ENCODE peak calls at places on chromosomes 2 and 18, in nine cellular contexts. J is mesendoderm; G is heart right ventricle; B is right cardiac atrium; H is esophagus squamous epithelium; Z is tibial artery; Y is left lung; P is PC-9; T is CD8-positive, alpha-beta T cell. L is an unnamed sample. For H3K4me1, the result is how much of the 10 kb centered on the place peaks cover.

GRCh38 chr18:43485565-43485964 is 208.3 kb upstream of the SYT4 start:
- DNase-seq in J (no peak), G (no peak), B (no peak), H (no peak), Z (no peak), Y (no peak), P (no peak), T (no peak), L (no peak)

GRCh38 chr2:8636691-8637636 is 44.9 kb upstream of the ID2 start:
- DNase-seq in J (peak), G (no peak), B (no peak), H (no peak), Z (no peak), Y (peak), P (no peak), T (no peak), L (peak)

GRCh38 chr2:233867993-233868532 is at the start of gene MSL3B:
- DNase-seq in J (peak), G (no peak), B (peak), H (no peak), Z (no peak), Y (no peak), P (peak), T (peak), L (no peak)

GRCh38 chr2:28224648-28225471 is 167.8 kb upstream of the FOSL2 start:
- DNase-seq in J (no peak), G (no peak), B (no peak), H (no peak), Z (no peak), Y (no peak), P (no peak), T (no peak), L (no peak)

GRCh38 chr2:42286268-42286946 is 74.6 kb downstream of the COX7A2L start:
- DNase-seq in J (no peak), G (no peak), B (no peak), H (no peak), Z (no peak), Y (no peak), P (no peak), T (no peak), L (no peak)

GRCh38 chr2:30481323-30481800 is 34.3 kb downstream of the LCLAT1 start:
- DNase-seq in J (peak), G (no peak), B (peak), H (no peak), Z (peak), Y (peak), P (no peak), T (no peak), L (no peak)

GRCh38 chr2:191740016-191740419 is 62.1 kb downstream of the NABP1 start:
- DNase-seq in J (no peak), G (no peak), B (no peak), H (no peak), Z (no peak), Y (no peak), P (no peak), T (no peak), L (no peak)

GRCh38 chr18:435940-436339 is 64.6 kb downstream of the COLEC12 start:
- DNase-seq in J (no peak), G (no peak), B (no peak), H (no peak), Z (no peak), Y (no peak), P (no peak), T (no peak), L (no peak)

GRCh38 chr2:2570871-2571270 is 239.8 kb upstream of the MYT1L start:
- DNase-seq in J (no peak), G (no peak), B (no peak), H (no peak), Z (no peak), Y (no peak), P (no peak), T (no peak), L (no peak)

GRCh38 chr2:229920011-229920781 is 1.6 kb downstream of the TRIP12 start:
- DNase-seq in J (peak), G (no peak), B (no peak), H (no peak), Z (no peak), Y (no peak), P (no peak), T (peak), L (no peak)

GRCh38 chr18:26978812-26979341 is 113.4 kb upstream of the AQP4 start:
- DNase-seq in J (no peak), G (no peak), B (no peak), H (no peak), Z (no peak), Y (no peak), P (no peak), T (no peak), L (no peak)

GRCh38 chr18:57581301-57581934 is 5.1 kb downstream of the FECH start:
- DNase-seq in J (peak), G (peak), B (no peak), H (no peak), Z (peak), Y (peak), P (no peak), T (no peak), L (peak)

GRCh38 chr2:70069049-70069448 is 18.2 kb upstream of the PCBP1 start:
- DNase-seq in J (no peak), G (no peak), B (no peak), H (no peak), Z (no peak), Y (no peak), P (no peak), T (peak), L (no peak)

GRCh38 chr2:42792583-42793313 is at the start of gene HAAO:
- DNase-seq in J (peak), G (peak), B (peak), H (no peak), Z (no peak), Y (no peak), P (no peak), T (no peak), L (peak)

GRCh38 chr2:65430515-65431416 is 1.6 kb downstream of the SPRED2 start:
- DNase-seq in J (peak), G (peak), B (peak), H (no peak), Z (peak), Y (peak), P (peak), T (peak), L (peak)

GRCh38 chr2:27428978-27429541 is 629 bp downstream of the NRBP1 start:
- DNase-seq in J (peak), G (peak), B (peak), H (peak), Z (peak), Y (peak), P (peak), T (peak), L (peak)

GRCh38 chr18:5972298-5972697 is 77.0 kb upstream of the TMEM200C start:
- DNase-seq in J (no peak), G (peak), B (peak), H (no peak), Z (no peak), Y (no peak), P (no peak), T (no peak), L (no peak)

GRCh38 chr2:105256431-105257047 is 15.0 kb downstream of the GPR45 start:
- DNase-seq in J (peak), G (no peak), B (no peak), H (no peak), Z (no peak), Y (no peak), P (no peak), T (no peak), L (no peak)

GRCh38 chr18:48932822-48933510 is 17.8 kb downstream of the SMAD7 start:
- DNase-seq in J (no peak), G (peak), B (peak), H (no peak), Z (no peak), Y (no peak), P (no peak), T (no peak), L (peak)

GRCh38 chr2:46350030-46350699 is 53.0 kb downstream of the EPAS1 start:
- DNase-seq in J (no peak), G (peak), B (no peak), H (no peak), Z (no peak), Y (no peak), P (no peak), T (no peak), L (no peak)

GRCh38 chr2:177295479-177295878 is 31.0 kb upstream of the NFE2L2 start:
- DNase-seq in J (no peak), G (no peak), B (no peak), H (no peak), Z (no peak), Y (no peak), P (no peak), T (no peak), L (no peak)

GRCh38 chr2:183078163-183078466 is 432 bp upstream of the DUSP19 start:
- DNase-seq in J (no peak), G (no peak), B (peak), H (no peak), Z (no peak), Y (no peak), P (no peak), T (no peak), L (no peak)
- H3K27ac ChIP-seq in J (no peak), G (peak), B (peak), H (peak), Z (peak), Y (peak), P (peak), T (no peak), L (no peak)

GRCh38 chr18:51054764-51055163 is 24.8 kb downstream of the SMAD4 start:
- DNase-seq in J (no peak), G (no peak), B (no peak), H (no peak), Z (no peak), Y (no peak), P (no peak), T (no peak), L (no peak)

GRCh38 chr18:51064256-51064655 is 34.2 kb downstream of the SMAD4 start:
- DNase-seq in J (no peak), G (no peak), B (no peak), H (no peak), Z (no peak), Y (no peak), P (no peak), T (no peak), L (no peak)

GRCh38 chr18:51059969-51060368 is 30.0 kb downstream of the SMAD4 start:
- DNase-seq in J (no peak), G (no peak), B (no peak), H (no peak), Z (no peak), Y (no peak), P (no peak), T (no peak), L (no peak)
- H3K4me1 ChIP-seq in J (under half), G (under half), B (under half), H (under half), Z (under half), Y (under half), P (under half), T (under half), L (under half)

GRCh38 chr2:207765960-207766582 is 3.6 kb downstream of the FZD5 start:
- DNase-seq in J (peak), G (no peak), B (no peak), H (no peak), Z (no peak), Y (no peak), P (no peak), T (no peak), L (no peak)
- H3K4me3 ChIP-seq in J (no peak), G (no peak), B (no peak), H (no peak), Z (no peak), Y (peak), P (no peak), T (no peak), L (no peak)

GRCh38 chr18:22558945-22559385 is 141.2 kb upstream of the CTAGE1 start:
- DNase-seq in J (peak), G (peak), B (peak), H (no peak), Z (peak), Y (peak), P (peak), T (no peak), L (peak)
- H3K27ac ChIP-seq in J (no peak), G (peak), B (peak), H (peak), Z (peak), Y (peak), P (peak), T (no peak), L (peak)

GRCh38 chr2:109387221-109387735 is 226.5 kb downstream of the SEPTIN10 start:
- DNase-seq in J (no peak), G (no peak), B (peak), H (no peak), Z (no peak), Y (no peak), P (no peak), T (no peak), L (no peak)

GRCh38 chr2:109386004-109386695 is 227.6 kb downstream of the SEPTIN10 start:
- DNase-seq in J (peak), G (no peak), B (peak), H (no peak), Z (peak), Y (peak), P (no peak), T (no peak), L (no peak)

GRCh38 chr2:109384308-109385271 is 229.2 kb downstream of the SEPTIN10 start:
- DNase-seq in J (no peak), G (peak), B (peak), H (no peak), Z (peak), Y (peak), P (no peak), T (no peak), L (no peak)

GRCh38 chr2:109383505-109384307 is 230.1 kb downstream of the SEPTIN10 start:
- DNase-seq in J (no peak), G (no peak), B (peak), H (no peak), Z (peak), Y (peak), P (no peak), T (no peak), L (no peak)

GRCh38 chr2:109385506-109385905 is 228.3 kb downstream of the SEPTIN10 start:
- DNase-seq in J (no peak), G (no peak), B (peak), H (no peak), Z (peak), Y (peak), P (no peak), T (no peak), L (no peak)
- H3K4me1 ChIP-seq in J (under half), G (under half), B (under half), H (under half), Z (under half), Y (under half), P (under half), T (under half), L (under half)

GRCh38 chr2:98454073-98454472 is 9.4 kb downstream of the INPP4A start:
- DNase-seq in J (no peak), G (no peak), B (no peak), H (no peak), Z (no peak), Y (no peak), P (no peak), T (no peak), L (no peak)

GRCh38 chr2:98455494-98455976 is 10.9 kb downstream of the INPP4A start:
- DNase-seq in J (no peak), G (no peak), B (no peak), H (no peak), Z (no peak), Y (no peak), P (no peak), T (no peak), L (no peak)

GRCh38 chr2:98453531-98453930 is 8.9 kb downstream of the INPP4A start:
- DNase-seq in J (no peak), G (no peak), B (no peak), H (no peak), Z (no peak), Y (no peak), P (no peak), T (no peak), L (no peak)

GRCh38 chr2:98452396-98453027 is 7.9 kb downstream of the INPP4A start:
- DNase-seq in J (no peak), G (no peak), B (no peak), H (no peak), Z (no peak), Y (no peak), P (no peak), T (no peak), L (no peak)

GRCh38 chr2:98454500-98455235 is 10.0 kb downstream of the INPP4A start:
- DNase-seq in J (peak), G (no peak), B (no peak), H (no peak), Z (no peak), Y (no peak), P (peak), T (no peak), L (no peak)
- H3K4me3 ChIP-seq in J (no peak), G (no peak), B (no peak), H (no peak), Z (no peak), Y (no peak), P (no peak), T (no peak), L (no peak)

DNA sequence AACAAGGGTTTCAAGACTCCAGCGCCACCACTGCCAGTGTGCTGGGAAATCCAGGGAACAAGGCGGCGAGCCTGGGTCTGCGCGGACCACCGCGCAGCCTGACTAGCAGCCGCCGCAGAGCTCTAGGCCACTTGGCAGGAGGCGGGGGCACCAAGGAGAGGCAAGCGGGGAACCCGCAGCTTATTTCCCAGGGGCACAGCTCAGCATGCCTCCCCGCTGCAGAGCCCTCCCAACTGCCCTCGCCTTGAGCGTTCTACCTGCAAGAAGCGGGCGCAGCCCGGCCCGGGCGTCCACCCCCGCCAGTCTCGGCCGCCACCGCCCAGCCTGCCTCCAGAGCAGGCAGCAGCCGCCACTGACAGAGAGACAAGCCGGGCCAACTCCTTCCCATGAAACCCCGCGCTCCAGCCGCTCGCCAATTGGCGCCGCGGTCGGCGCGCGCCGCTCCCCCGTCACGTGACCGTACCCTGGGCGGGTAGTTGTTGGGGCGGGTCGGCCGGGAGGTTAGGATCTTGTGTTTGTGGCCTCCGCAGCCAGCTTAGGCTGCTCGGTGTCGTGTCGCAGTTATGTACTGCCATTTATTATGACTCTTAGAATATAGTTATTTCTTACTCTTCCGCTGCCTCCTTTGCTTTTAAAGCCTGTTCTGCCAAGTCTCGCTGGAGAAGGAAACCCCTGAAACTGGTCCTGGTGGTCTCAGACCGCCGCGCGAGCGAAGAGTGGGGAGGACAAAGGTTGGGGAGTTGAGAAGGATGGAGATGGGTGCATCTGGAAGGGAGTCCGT is at the start of gene LNPK:
- DNase-seq in J (peak), G (peak), B (peak), H (peak), Z (peak), Y (peak), P (peak), T (peak), L (peak)
- H3K27ac ChIP-seq in J (peak), G (peak), B (peak), H (peak), Z (peak), Y (peak), P (peak), T (peak), L (peak)

DNA sequence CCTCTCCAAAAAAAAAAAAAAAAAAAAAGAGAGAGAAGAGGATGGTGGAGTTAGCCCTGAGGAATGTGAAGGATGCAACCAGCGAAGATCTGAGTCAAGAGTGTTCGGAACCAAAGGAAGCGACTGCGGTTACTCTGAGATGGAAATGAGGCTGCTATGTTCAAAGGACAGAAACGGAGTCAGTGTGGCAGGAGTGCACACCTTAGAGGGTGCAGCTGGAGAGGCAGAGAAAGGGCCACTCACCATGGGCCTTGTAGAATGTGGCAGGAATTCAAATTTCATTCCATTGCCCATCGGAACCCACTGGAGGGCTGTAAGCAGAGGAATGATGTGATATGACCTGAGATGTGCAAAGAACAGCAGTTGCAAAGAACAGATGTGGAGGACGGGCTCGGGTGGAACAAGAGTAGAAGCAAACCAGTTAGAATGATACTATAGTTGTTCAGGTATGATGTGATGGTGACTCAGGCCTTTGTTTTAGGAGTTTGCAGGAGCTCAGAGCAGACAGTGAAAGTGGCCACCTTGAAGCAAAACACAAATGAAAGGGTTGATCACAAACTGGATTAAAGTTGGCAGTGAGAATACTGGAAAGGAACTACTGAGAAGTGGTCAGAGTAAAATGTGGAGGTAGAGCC is 22.6 kb downstream of the ITGA6 start:
- DNase-seq in J (no peak), G (no peak), B (no peak), H (no peak), Z (no peak), Y (no peak), P (peak), T (no peak), L (no peak)
- H3K4me1 ChIP-seq in J (under half), G (half or more), B (under half), H (under half), Z (under half), Y (under half), P (half or more), T (half or more), L (under half)

DNA sequence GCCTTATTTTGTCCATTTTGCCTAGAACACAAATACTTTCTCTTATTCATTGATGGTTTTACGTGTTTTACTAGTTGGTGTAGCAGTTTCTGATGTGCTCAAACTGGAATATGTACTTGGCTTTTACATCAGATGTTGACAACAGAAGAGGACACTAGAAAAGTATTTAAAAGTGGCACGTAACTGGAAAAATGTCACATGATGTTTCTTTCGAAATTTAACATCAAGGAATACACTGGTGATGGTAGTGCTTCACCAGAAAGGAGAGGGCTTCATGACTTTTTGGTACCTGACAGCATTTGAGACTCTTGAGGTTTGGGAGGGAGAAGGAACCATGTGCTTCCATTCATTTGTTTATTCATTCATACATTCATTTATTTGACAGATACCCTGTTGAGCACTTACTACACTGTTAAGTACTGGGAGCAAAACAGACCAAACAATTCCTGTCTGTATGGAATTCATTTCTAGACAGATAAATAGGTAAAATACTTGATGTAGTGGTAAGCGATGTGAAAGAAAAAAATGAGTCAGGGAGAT is 1.5 kb downstream of the GIGYF2 start:
- DNase-seq in J (no peak), G (no peak), B (no peak), H (no peak), Z (no peak), Y (no peak), P (no peak), T (no peak), L (no peak)
- H3K4me3 ChIP-seq in J (no peak), G (peak), B (peak), H (peak), Z (peak), Y (peak), P (peak), T (peak), L (no peak)

L was measured in aorta.